ENCODE peak calls at places on chromosomes 4 and X, in ten cellular contexts. W is stimulated activated CD4-positive, alpha-beta T cell treated with anti-CD3 and anti-CD28 coated beads, Interleukin-15, amount 100 ng/mL, for 1 hour; V is cardiac fibroblast; G is M059J; O is SK-N-DZ; L is activated T-helper 1 cell treated with anti-CD3 and anti-CD28 coated beads, Interleukin-2, amount 50 U/mL, for 16 hours; R is NCI-H187; N is HEK293T; K is kidney epithelial cell; E is BJ. C is an unnamed sample.

GRCh38 chrX:106613277-106613676 is 1.5 kb downstream of the RADX start:
- DNase-seq in R (no peak), V (no peak), W (no peak), K (no peak), L (no peak), N (no peak), E (no peak), G (no peak), O (no peak), C (no peak)

GRCh38 chr4:3408793-3409330 is 32.9 kb upstream of the HGFAC start:
- DNase-seq in N (peak), L (no peak), W (no peak), E (no peak), K (no peak), V (no peak), G (no peak), R (no peak), O (no peak), C (no peak)

GRCh38 chrX:153411988-153412574 is 809 bp downstream of the ZFP92 start:
- DNase-seq in O (no peak), G (no peak), V (no peak), W (no peak), L (no peak), R (no peak), K (no peak), N (no peak), E (no peak), C (no peak)

GRCh38 chrX:39063037-39063436 is 261.8 kb downstream of the MID1IP1 start:
- DNase-seq in E (no peak), N (no peak), O (no peak), V (peak), W (no peak), L (no peak), G (no peak), R (no peak), K (no peak), C (no peak)

GRCh38 chr4:101556845-101557244 is 209.5 kb upstream of the PPP3CA start:
- DNase-seq in E (no peak), V (no peak), G (no peak), L (no peak), K (no peak), N (no peak), R (no peak), O (no peak), W (no peak), C (no peak)

GRCh38 chr4:62075082-62075481 is 875.0 kb downstream of the ADGRL3 start:
- DNase-seq in R (no peak), N (no peak), V (no peak), E (no peak), W (no peak), L (no peak), G (no peak), O (no peak), K (no peak), C (no peak)

GRCh38 chrX:40106677-40107290 is 9.0 kb upstream of the BCOR start:
- DNase-seq in V (no peak), W (no peak), G (no peak), R (no peak), K (no peak), N (no peak), O (no peak), E (no peak), L (no peak), C (no peak)

GRCh38 chr4:153067376-153067775 is 131.3 kb downstream of the FHDC1 start:
- DNase-seq in G (peak), N (no peak), E (no peak), O (no peak), L (no peak), R (no peak), V (peak), W (no peak), K (no peak), C (no peak)

GRCh38 chr4:122819708-122820449 is 6.8 kb upstream of the FGF2 start:
- DNase-seq in V (no peak), E (no peak), W (no peak), N (no peak), L (no peak), G (peak), K (no peak), R (no peak), O (no peak), C (no peak)

GRCh38 chrX:11688201-11688600 is 22.5 kb upstream of the ARHGAP6 start:
- DNase-seq in V (no peak), K (no peak), O (no peak), N (no peak), G (no peak), L (no peak), R (no peak), E (no peak), W (no peak), C (no peak)

GRCh38 chr4:7112656-7113055 is 44.8 kb upstream of the GRPEL1 start:
- DNase-seq in L (no peak), G (no peak), O (no peak), V (no peak), R (no peak), K (no peak), E (no peak), N (no peak), W (no peak), C (no peak)

GRCh38 chrX:626745-627509 is 3.7 kb upstream of the SHOX start:
- DNase-seq in G (no peak), L (no peak), K (no peak), V (no peak), N (no peak), O (no peak), E (no peak), W (no peak), R (no peak), C (no peak)

GRCh38 chr4:56530269-56531148 is 24.9 kb downstream of the ARL9 start:
- DNase-seq in R (peak), N (peak), G (peak), O (peak), K (peak), W (peak), L (peak), E (peak), V (peak), C (peak)

GRCh38 chrX:119757979-119758681 is at the start of gene SOWAHD:
- DNase-seq in N (peak), V (peak), L (no peak), R (no peak), W (no peak), E (no peak), K (no peak), G (peak), O (peak), C (no peak)

GRCh38 chr4:153211986-153212720 is 7.9 kb downstream of the TRIM2 start:
- DNase-seq in R (no peak), K (no peak), O (no peak), G (peak), N (no peak), E (no peak), V (peak), L (no peak), W (no peak), C (no peak)

GRCh38 chrX:46759645-46759974 is 692 bp upstream of the SLC9A7 start:
- DNase-seq in E (no peak), N (no peak), V (no peak), K (no peak), R (no peak), L (no peak), O (no peak), G (peak), W (no peak), C (no peak)

GRCh38 chr4:155017426-155017825 is 191.0 kb upstream of the NPY2R start:
- DNase-seq in O (no peak), V (peak), K (no peak), R (no peak), L (no peak), G (no peak), W (no peak), E (no peak), N (no peak), C (no peak)

GRCh38 chr4:147727476-147728028 is 4.3 kb upstream of the ARHGAP10 start:
- DNase-seq in W (no peak), G (no peak), N (no peak), L (no peak), E (no peak), O (no peak), V (no peak), K (no peak), R (no peak), C (no peak)

GRCh38 chr4:153571006-153571545 is 104.9 kb downstream of the TMEM131L start:
- DNase-seq in W (no peak), G (no peak), E (no peak), N (no peak), K (no peak), L (no peak), R (no peak), O (no peak), V (no peak), C (no peak)

C was measured in NCI-H1694 treated with DMSO at 0.1 percent for 48 hours.